ENCODE peak calls at places on chromosome 11, in four cellular contexts. One of them, this sample, is unnamed.

GRCh38 chr11:59510917-59511589 is at the start of gene OR4D9:
- DNase-seq in AG04450: no peak
- DNase-seq in RWPE1: no peak
- DNase-seq in SK-N-SH: no peak
- DNase-seq in this sample: no peak

GRCh38 chr11:61803889-61804647 is 11.4 kb downstream of the FEN1 start:
- DNase-seq in AG04450: no peak
- DNase-seq in RWPE1: no peak
- DNase-seq in SK-N-SH: no peak
- DNase-seq in this sample: no peak

GRCh38 chr11:122362381-122362780 is 246.4 kb upstream of the BLID start:
- DNase-seq in AG04450: no peak
- DNase-seq in RWPE1: no peak
- DNase-seq in SK-N-SH: no peak
- DNase-seq in this sample: no peak

GRCh38 chr11:34501962-34502361 is 11.6 kb downstream of the ELF5 start:
- DNase-seq in AG04450: no peak
- DNase-seq in RWPE1: no peak
- DNase-seq in SK-N-SH: no peak
- DNase-seq in this sample: no peak

GRCh38 chr11:64786308-64786707 is 8.0 kb upstream of the SF1 start:
- DNase-seq in AG04450: no peak
- DNase-seq in RWPE1: no peak
- DNase-seq in SK-N-SH: no peak
- DNase-seq in this sample: no peak

GRCh38 chr11:9672288-9672916 is 8.5 kb downstream of the SWAP70 start:
- DNase-seq in AG04450: no peak
- DNase-seq in RWPE1: no peak
- DNase-seq in SK-N-SH: no peak
- DNase-seq in this sample: no peak

GRCh38 chr11:73287400-73288101 is 15.4 kb downstream of the P2RY6 start:
- DNase-seq in AG04450: no peak
- DNase-seq in RWPE1: no peak
- DNase-seq in SK-N-SH: no peak
- DNase-seq in this sample: no peak

GRCh38 chr11:35619030-35619753 is 932 bp downstream of the FJX1 start:
- DNase-seq in AG04450: no peak
- DNase-seq in RWPE1: peak; percentile 33
- DNase-seq in SK-N-SH: peak; percentile 71
- DNase-seq in this sample: peak; percentile 71

GRCh38 chr11:45470151-45471001 is 184.2 kb upstream of the SYT13 start:
- DNase-seq in AG04450: no peak
- DNase-seq in RWPE1: no peak
- DNase-seq in SK-N-SH: no peak
- DNase-seq in this sample: no peak

GRCh38 chr11:133058501-133058900 is 473.8 kb downstream of the OPCML start:
- DNase-seq in AG04450: no peak
- DNase-seq in RWPE1: no peak
- DNase-seq in SK-N-SH: no peak
- DNase-seq in this sample: no peak

GRCh38 chr11:64753380-64754123 is 6.2 kb downstream of the PYGM start:
- DNase-seq in AG04450: no peak
- DNase-seq in RWPE1: no peak
- DNase-seq in SK-N-SH: no peak
- DNase-seq in this sample: no peak

GRCh38 chr11:65378928-65379638 is 3.4 kb downstream of the SLC25A45 start:
- DNase-seq in AG04450: no peak
- DNase-seq in RWPE1: no peak
- DNase-seq in SK-N-SH: no peak
- DNase-seq in this sample: no peak

GRCh38 chr11:36684840-36685800 is 87.1 kb upstream of the RAG2 start:
- DNase-seq in AG04450: no peak
- DNase-seq in RWPE1: no peak
- DNase-seq in SK-N-SH: no peak
- DNase-seq in this sample: no peak

GRCh38 chr11:69449320-69450063 is 32.0 kb upstream of the LINC01488 start:
- DNase-seq in AG04450: no peak
- DNase-seq in RWPE1: no peak
- DNase-seq in SK-N-SH: peak; percentile 90
- DNase-seq in this sample: no peak

GRCh38 chr11:34044664-34045485 is 6.7 kb upstream of the CAPRIN1 start:
- DNase-seq in AG04450: no peak
- DNase-seq in RWPE1: peak; percentile 74
- DNase-seq in SK-N-SH: no peak
- DNase-seq in this sample: peak; percentile 90

GRCh38 chr11:70501026-70501901 is 102.9 kb downstream of the CTTN start:
- DNase-seq in AG04450: no peak
- DNase-seq in RWPE1: no peak
- DNase-seq in SK-N-SH: peak; percentile 84
- DNase-seq in this sample: no peak

GRCh38 chr11:25327656-25328055 is 830.8 kb downstream of the LUZP2 start:
- DNase-seq in AG04450: no peak
- DNase-seq in RWPE1: no peak
- DNase-seq in SK-N-SH: no peak
- DNase-seq in this sample: no peak

GRCh38 chr11:75174781-75175370 is 24.0 kb downstream of the SLCO2B1 start:
- DNase-seq in AG04450: no peak
- DNase-seq in RWPE1: no peak
- DNase-seq in SK-N-SH: no peak
- DNase-seq in this sample: no peak

GRCh38 chr11:76661835-76662434 is 8.6 kb downstream of the LRRC32 start:
- DNase-seq in AG04450: no peak
- DNase-seq in RWPE1: no peak
- DNase-seq in SK-N-SH: no peak
- DNase-seq in this sample: no peak

GRCh38 chr11:76663912-76664440 is 6.6 kb downstream of the LRRC32 start:
- DNase-seq in AG04450: no peak
- DNase-seq in RWPE1: no peak
- DNase-seq in SK-N-SH: peak; percentile 14
- DNase-seq in this sample: no peak

GRCh38 chr11:76661306-76661751 is 9.2 kb downstream of the LRRC32 start:
- DNase-seq in AG04450: no peak
- DNase-seq in RWPE1: no peak
- DNase-seq in SK-N-SH: no peak
- DNase-seq in this sample: no peak

GRCh38 chr11:76663461-76663760 is 7.1 kb downstream of the LRRC32 start:
- DNase-seq in AG04450: no peak
- DNase-seq in RWPE1: no peak
- DNase-seq in SK-N-SH: peak; percentile 15
- DNase-seq in this sample: no peak

GRCh38 chr11:76662656-76663460 is 7.7 kb downstream of the LRRC32 start:
- DNase-seq in AG04450: no peak
- DNase-seq in RWPE1: no peak
- DNase-seq in SK-N-SH: no peak
- DNase-seq in this sample: no peak
- H3K27ac ChIP-seq in AG04450: no peak overlapping the region
- H3K27ac ChIP-seq in RWPE1: no peak overlapping the region
- H3K27ac ChIP-seq in SK-N-SH: no peak overlapping the region
- H3K27ac ChIP-seq in this sample: no peak overlapping the region

GRCh38 chr11:46657186-46657585 is 39.8 kb downstream of the ATG13 start:
- DNase-seq in AG04450: no peak
- DNase-seq in RWPE1: no peak
- DNase-seq in SK-N-SH: no peak
- DNase-seq in this sample: no peak
- H3K27ac ChIP-seq in AG04450: peak overlapping the region; percentile 3
- H3K27ac ChIP-seq in RWPE1: no peak overlapping the region
- H3K27ac ChIP-seq in SK-N-SH: peak overlapping the region; percentile 24
- H3K27ac ChIP-seq in this sample: no peak overlapping the region

GRCh38 chr11:2777871-2778629 is 78.3 kb upstream of the KCNQ1OT1 start:
- DNase-seq in AG04450: no peak
- DNase-seq in RWPE1: no peak
- DNase-seq in SK-N-SH: peak; percentile 66
- DNase-seq in this sample: no peak

GRCh38 chr11:2775626-2776350 is 76.0 kb upstream of the KCNQ1OT1 start:
- DNase-seq in AG04450: no peak
- DNase-seq in RWPE1: no peak
- DNase-seq in SK-N-SH: no peak
- DNase-seq in this sample: no peak

GRCh38 chr11:2776351-2777061 is 76.7 kb upstream of the KCNQ1OT1 start:
- DNase-seq in AG04450: no peak
- DNase-seq in RWPE1: no peak
- DNase-seq in SK-N-SH: no peak
- DNase-seq in this sample: no peak

GRCh38 chr11:2778630-2779498 is 79.1 kb upstream of the KCNQ1OT1 start:
- DNase-seq in AG04450: peak; percentile 24
- DNase-seq in RWPE1: peak; percentile 80
- DNase-seq in SK-N-SH: peak; percentile 93
- DNase-seq in this sample: peak; percentile 30

DNA sequence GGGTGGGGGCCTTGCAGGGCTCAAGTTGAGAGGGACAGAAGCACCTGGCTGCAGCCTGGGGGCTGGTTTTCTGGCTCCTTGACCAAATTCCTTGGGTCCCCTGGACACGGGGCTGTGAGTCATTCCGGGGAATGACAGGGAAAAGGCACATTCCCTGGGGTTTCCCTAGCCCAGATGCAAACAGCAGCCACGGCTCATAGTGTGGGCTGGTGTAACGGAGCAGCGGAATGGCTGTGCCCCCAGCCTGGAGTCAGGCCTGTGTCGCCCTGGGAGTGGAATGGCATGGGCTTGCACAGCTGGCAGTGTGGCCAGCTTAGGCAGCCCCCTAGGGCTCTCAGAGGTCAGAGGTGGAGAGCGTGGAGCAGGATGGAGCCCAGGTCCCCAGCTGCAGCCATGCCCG is 77.6 kb upstream of the KCNQ1OT1 start:
- DNase-seq in AG04450: no peak
- DNase-seq in RWPE1: peak; percentile 67
- DNase-seq in SK-N-SH: no peak
- DNase-seq in this sample: peak; percentile 21
- H3K27ac ChIP-seq in AG04450: no peak overlapping the region
- H3K27ac ChIP-seq in RWPE1: peak overlapping the region; percentile 99
- H3K27ac ChIP-seq in SK-N-SH: no peak overlapping the region
- H3K27ac ChIP-seq in this sample: no peak overlapping the region

GRCh38 chr11:821513-822371 is 3.0 kb downstream of the PNPLA2 start:
- DNase-seq in AG04450: no peak
- DNase-seq in RWPE1: no peak
- DNase-seq in SK-N-SH: no peak
- DNase-seq in this sample: no peak
- H3K27ac ChIP-seq in AG04450: no peak overlapping the region
- H3K27ac ChIP-seq in RWPE1: peak overlapping the region; percentile 97
- H3K27ac ChIP-seq in SK-N-SH: peak overlapping the region; percentile 73
- H3K27ac ChIP-seq in this sample: no peak overlapping the region

GRCh38 chr11:14522245-14522644 is 2.1 kb upstream of the PSMA1 start:
- DNase-seq in AG04450: no peak
- DNase-seq in RWPE1: no peak
- DNase-seq in SK-N-SH: no peak
- DNase-seq in this sample: no peak

GRCh38 chr11:14519692-14520085 is 497 bp downstream of the PSMA1 start:
- DNase-seq in AG04450: no peak
- DNase-seq in RWPE1: peak; percentile 21
- DNase-seq in SK-N-SH: no peak
- DNase-seq in this sample: no peak

GRCh38 chr11:14520902-14521151 is 641 bp upstream of the PSMA1 start:
- DNase-seq in AG04450: no peak
- DNase-seq in RWPE1: no peak
- DNase-seq in SK-N-SH: peak; percentile 25
- DNase-seq in this sample: no peak

GRCh38 chr11:14520086-14520901 is at the start of gene PSMA1:
- DNase-seq in AG04450: peak; percentile 76
- DNase-seq in RWPE1: peak; percentile 92
- DNase-seq in SK-N-SH: peak; percentile 85
- DNase-seq in this sample: peak; percentile 96

GRCh38 chr11:14518820-14519219 is 1.4 kb downstream of the PSMA1 start:
- DNase-seq in AG04450: no peak
- DNase-seq in RWPE1: no peak
- DNase-seq in SK-N-SH: no peak
- DNase-seq in this sample: no peak
- H3K27ac ChIP-seq in AG04450: no peak overlapping the region
- H3K27ac ChIP-seq in RWPE1: no peak overlapping the region
- H3K27ac ChIP-seq in SK-N-SH: peak overlapping the region; percentile 89
- H3K27ac ChIP-seq in this sample: peak overlapping the region; percentile 97

GRCh38 chr11:48087974-48088681 is 107.8 kb downstream of the PTPRJ start:
- DNase-seq in AG04450: no peak
- DNase-seq in RWPE1: no peak
- DNase-seq in SK-N-SH: no peak
- DNase-seq in this sample: no peak
- H3K27ac ChIP-seq in AG04450: no peak overlapping the region
- H3K27ac ChIP-seq in RWPE1: no peak overlapping the region
- H3K27ac ChIP-seq in SK-N-SH: no peak overlapping the region
- H3K27ac ChIP-seq in this sample: no peak overlapping the region

This sample was measured in mammary epithelial cell.